ENCODE peak calls at places on chromosomes 3 and 15, in five cellular contexts. B is GM10248, C is cardiac fibroblast, D is type B pancreatic cell, R is upper lobe of left lung. Z is an unnamed sample.

GRCh38 chr3:171960159-171960558 is 79.2 kb upstream of the FNDC3B start:
- DNase-seq in B (no peak), C (no peak), D (no peak), R (no peak), Z (no peak)

GRCh38 chr3:120093119-120093922 is 926 bp downstream of the GSK3B start:
- DNase-seq in B (no peak), C (peak), D (no peak), R (peak), Z (no peak)

GRCh38 chr3:43236008-43236407 is 50.3 kb upstream of the SNRK start:
- DNase-seq in B (no peak), C (peak), D (no peak), R (no peak), Z (no peak)

GRCh38 chr3:149654188-149654601 is 3.6 kb downstream of the WWTR1 start:
- DNase-seq in B (no peak), C (peak), D (no peak), R (no peak), Z (no peak)

GRCh38 chr3:14434541-14435151 is 32.2 kb downstream of the SLC6A6 start:
- DNase-seq in B (no peak), C (no peak), D (no peak), R (peak), Z (no peak)

GRCh38 chr15:61749169-61749568 is 311.1 kb downstream of the VPS13C start:
- DNase-seq in B (no peak), C (no peak), D (no peak), R (no peak), Z (no peak)

GRCh38 chr3:43709022-43709421 is 18.3 kb downstream of the ABHD5 start:
- DNase-seq in B (no peak), C (peak), D (no peak), R (no peak), Z (no peak)

GRCh38 chr15:97961067-97961954 is 808 bp downstream of the ARRDC4 start:
- DNase-seq in B (no peak), C (peak), D (no peak), R (peak), Z (no peak)

GRCh38 chr3:129505341-129505740 is 23.1 kb upstream of the RHO start:
- DNase-seq in B (no peak), C (no peak), D (no peak), R (no peak), Z (no peak)

GRCh38 chr3:155382396-155383042 is 89.0 kb upstream of the STRIT1 start:
- DNase-seq in B (peak), C (peak), D (peak), R (peak), Z (no peak)

GRCh38 chr3:146539315-146539714 is 5.1 kb downstream of the PLSCR1 start:
- DNase-seq in B (no peak), C (peak), D (no peak), R (no peak), Z (no peak)

GRCh38 chr3:146532406-146532805 is 12.0 kb downstream of the PLSCR1 start:
- DNase-seq in B (no peak), C (no peak), D (no peak), R (no peak), Z (no peak)

GRCh38 chr3:146540236-146540635 is 4.2 kb downstream of the PLSCR1 start:
- DNase-seq in B (no peak), C (no peak), D (no peak), R (no peak), Z (no peak)

GRCh38 chr3:146537603-146538002 is 6.8 kb downstream of the PLSCR1 start:
- DNase-seq in B (no peak), C (peak), D (no peak), R (no peak), Z (no peak)

GRCh38 chr3:146536681-146537080 is 7.7 kb downstream of the PLSCR1 start:
- DNase-seq in B (no peak), C (peak), D (no peak), R (no peak), Z (no peak)
- TF ChIP-seq CTCF in B (no peak), C (no peak), D (no peak), R (no peak), Z (no peak)

GRCh38 chr3:94069242-94069813 is 6.5 kb downstream of the NSUN3 start:
- DNase-seq in B (no peak), C (peak), D (no peak), R (no peak), Z (no peak)
- TF ChIP-seq CTCF in B (peak), C (no peak), D (peak), R (peak), Z (peak)

DNA sequence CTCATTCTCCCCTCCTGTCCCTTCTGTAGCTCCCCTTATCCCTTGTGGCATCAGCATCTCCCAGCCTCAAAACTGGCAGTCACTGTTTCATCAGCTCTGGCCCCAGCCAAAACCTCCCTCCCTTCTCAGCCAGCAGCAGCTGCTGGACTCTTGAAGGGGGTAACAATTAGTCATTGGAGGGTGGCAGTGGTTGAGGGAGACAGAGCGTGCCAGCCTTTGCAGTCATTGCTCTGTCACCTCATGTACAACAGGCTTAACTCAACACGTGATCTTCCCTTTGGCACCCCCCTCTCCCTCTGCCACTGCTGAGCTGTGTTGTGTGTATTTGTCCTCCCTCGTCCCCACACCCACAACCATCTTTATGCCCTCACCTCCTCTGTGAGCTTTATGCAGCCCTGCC is 28.2 kb downstream of the RBP2 start:
- DNase-seq in B (no peak), C (no peak), D (no peak), R (no peak), Z (no peak)
- TF ChIP-seq CTCF in B (no peak), C (no peak), D (no peak), R (no peak), Z (no peak)

GRCh38 chr3:170357176-170357919 is at the start of gene SKIL:
- DNase-seq in B (peak), C (peak), D (peak), R (peak), Z (peak)
- TF ChIP-seq CTCF in B (peak), C (no peak), D (peak), R (peak), Z (no peak)

DNA sequence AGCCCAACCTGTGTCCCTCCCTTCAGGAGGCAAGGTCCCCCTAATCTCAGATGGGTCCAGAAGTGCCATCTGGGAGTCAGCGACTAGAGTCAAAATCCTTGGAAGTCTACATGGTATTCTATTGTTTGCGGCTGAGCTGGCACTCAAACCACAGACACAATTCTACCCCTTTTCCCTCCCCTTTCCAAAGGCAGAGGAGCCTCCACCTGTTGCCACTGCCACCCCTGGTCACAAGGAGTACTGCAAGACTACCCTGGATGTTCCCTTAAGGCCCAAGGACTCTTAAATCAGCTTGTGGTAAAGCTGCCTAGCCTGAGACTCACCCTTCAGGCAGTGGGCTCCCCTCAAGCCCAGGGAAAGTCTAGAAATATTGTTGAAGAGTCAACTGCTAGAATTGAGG is 4.3 kb upstream of the OR5H6 start:
- DNase-seq in B (no peak), C (no peak), D (no peak), R (no peak), Z (no peak)
- TF ChIP-seq CTCF in B (peak), C (peak), D (peak), R (no peak), Z (no peak)

GRCh38 chr3:174356596-174356995 is 502.5 kb upstream of the NAALADL2 start:
- DNase-seq in B (no peak), C (no peak), D (no peak), R (no peak), Z (no peak)

GRCh38 chr3:174352227-174352626 is 506.9 kb upstream of the NAALADL2 start:
- DNase-seq in B (no peak), C (no peak), D (no peak), R (no peak), Z (no peak)

GRCh38 chr3:174358252-174358651 is 500.9 kb upstream of the NAALADL2 start:
- DNase-seq in B (no peak), C (no peak), D (no peak), R (no peak), Z (no peak)

DNA sequence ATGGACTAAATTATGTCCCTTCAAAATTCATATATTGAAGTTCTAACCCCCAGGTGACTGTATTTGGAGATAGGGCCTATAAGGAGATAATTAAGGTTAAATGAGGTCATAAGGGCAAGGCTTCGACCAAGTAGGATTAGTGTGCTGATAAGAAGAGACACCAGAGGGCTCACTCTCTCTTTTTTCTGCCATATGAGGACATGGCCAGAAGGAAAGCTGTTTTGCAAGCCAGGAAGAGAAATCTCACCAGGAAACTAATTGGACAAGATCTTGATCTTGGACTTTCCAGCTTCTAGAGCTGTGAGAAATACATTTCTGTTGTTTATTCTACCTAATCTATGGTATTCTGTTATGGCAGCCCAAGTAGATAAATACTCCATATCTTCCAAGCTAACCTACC is 503.6 kb upstream of the NAALADL2 start:
- DNase-seq in B (no peak), C (peak), D (no peak), R (no peak), Z (no peak)
- TF ChIP-seq CTCF in B (peak), C (peak), D (peak), R (no peak), Z (no peak)

GRCh38 chr3:71862374-71863145 is 77.6 kb upstream of the PROK2 start:
- DNase-seq in B (no peak), C (no peak), D (no peak), R (no peak), Z (no peak)

GRCh38 chr3:71863563-71864190 is 78.7 kb upstream of the PROK2 start:
- DNase-seq in B (no peak), C (no peak), D (no peak), R (no peak), Z (no peak)

GRCh38 chr3:71857926-71858325 is 73.0 kb upstream of the PROK2 start:
- DNase-seq in B (no peak), C (no peak), D (no peak), R (no peak), Z (no peak)

GRCh38 chr3:71858493-71859127 is 73.7 kb upstream of the PROK2 start:
- DNase-seq in B (no peak), C (no peak), D (no peak), R (no peak), Z (no peak)

GRCh38 chr3:71859128-71859519 is 74.2 kb upstream of the PROK2 start:
- DNase-seq in B (no peak), C (peak), D (no peak), R (peak), Z (no peak)
- TF ChIP-seq CTCF in B (peak), C (no peak), D (peak), R (peak), Z (no peak)

Z was measured in activated B cell treated with CpG ODN at 0.5 μM for 24 hours.